ENCODE peak calls at places on chromosomes 3 and 15, in five cellular contexts. H, K, V, T and F are unnamed samples.

GRCh38 chr3:162437480-162437879 is 940.9 kb downstream of the OTOL1 start:
- DNase-seq in H (no peak), K (no peak), V (no peak), T (no peak), F (no peak)

GRCh38 chr3:42149537-42150426 is 58.6 kb downstream of the TRAK1 start:
- DNase-seq in H (peak; percentile 19), K (no peak), V (no peak), T (no peak), F (no peak)

GRCh38 chr15:95041297-95041696 is 809.9 kb downstream of the MCTP2 start:
- DNase-seq in H (no peak), K (no peak), V (no peak), T (no peak), F (no peak)

GRCh38 chr3:173945801-173946200 is 548.3 kb downstream of the NLGN1 start:
- DNase-seq in H (no peak), K (no peak), V (no peak), T (no peak), F (no peak)

GRCh38 chr3:21573291-21573690 is 177.7 kb downstream of the ZNF385D start:
- DNase-seq in H (no peak), K (no peak), V (no peak), T (no peak), F (no peak)

GRCh38 chr3:52070724-52071621 is 14.6 kb upstream of the DUSP7 start:
- DNase-seq in H (no peak), K (no peak), V (no peak), T (no peak), F (no peak)

GRCh38 chr15:63514533-63514943 is 10.1 kb downstream of the USP3 start:
- DNase-seq in H (no peak), K (no peak), V (no peak), T (no peak), F (peak; percentile 76)

GRCh38 chr3:126982125-126982521 is 792 bp upstream of the PLXNA1 start:
- DNase-seq in H (no peak), K (peak; percentile 23), V (peak; percentile 38), T (peak; percentile 54), F (no peak)

GRCh38 chr15:63473999-63474809 is 30.2 kb upstream of the USP3 start:
- DNase-seq in H (peak; percentile 55), K (no peak), V (peak; percentile 97), T (no peak), F (peak; percentile 99)

GRCh38 chr3:45665101-45665572 is 24.1 kb upstream of the SACM1L start:
- DNase-seq in H (peak; percentile 50), K (no peak), V (peak; percentile 25), T (peak; percentile 92), F (peak; percentile 71)

GRCh38 chr15:98596885-98597343 is 51.4 kb upstream of the IGF1R start:
- DNase-seq in H (no peak), K (no peak), V (no peak), T (no peak), F (no peak)

GRCh38 chr3:108125550-108126071 is 34.8 kb upstream of the CD47 start:
- DNase-seq in H (no peak), K (no peak), V (peak; percentile 83), T (peak; percentile 77), F (no peak)

GRCh38 chr3:45724919-45725318 is 35.7 kb downstream of the SACM1L start:
- DNase-seq in H (no peak), K (no peak), V (no peak), T (no peak), F (no peak)

GRCh38 chr3:185175370-185175987 is 22.6 kb upstream of the C3orf70 start:
- DNase-seq in H (peak; percentile 38), K (no peak), V (peak; percentile 27), T (peak; percentile 90), F (peak; percentile 92)

GRCh38 chr3:37902674-37903073 is 41.0 kb downstream of the CTDSPL start:
- DNase-seq in H (no peak), K (no peak), V (no peak), T (no peak), F (no peak)

GRCh38 chr15:65258863-65259262 is 27.8 kb downstream of the PARP16 start:
- DNase-seq in H (no peak), K (no peak), V (no peak), T (no peak), F (no peak)

GRCh38 chr15:91921188-91921820 is 67.8 kb downstream of the SLCO3A1 start:
- DNase-seq in H (no peak), K (no peak), V (no peak), T (no peak), F (no peak)

GRCh38 chr3:53264718-53265117 is 8.9 kb upstream of the TKT start:
- DNase-seq in H (no peak), K (no peak), V (no peak), T (no peak), F (no peak)

GRCh38 chr3:126152458-126152857 is 27.9 kb downstream of the ALDH1L1 start:
- DNase-seq in H (no peak), K (no peak), V (no peak), T (no peak), F (no peak)

GRCh38 chr15:25176616-25176923 is 221.8 kb downstream of the SNRPN start:
- DNase-seq in H (peak; percentile 4), K (no peak), V (no peak), T (no peak), F (no peak)

GRCh38 chr3:79306939-79307590 is 460.7 kb downstream of the ROBO1 start:
- DNase-seq in H (no peak), K (no peak), V (no peak), T (no peak), F (no peak)

GRCh38 chr15:64893481-64894394 is 18.0 kb upstream of the ANKDD1A start:
- DNase-seq in H (peak; percentile 97), K (peak; percentile 96), V (peak; percentile 99), T (peak; percentile 88), F (peak; percentile 79)

GRCh38 chr15:58529041-58529440 is 97.2 kb downstream of the LIPC start:
- DNase-seq in H (no peak), K (no peak), V (no peak), T (no peak), F (no peak)

GRCh38 chr15:31427411-31427810 is 100.8 kb downstream of the KLF13 start:
- DNase-seq in H (no peak), K (no peak), V (no peak), T (no peak), F (no peak)

GRCh38 chr3:25604107-25604805 is 60.5 kb downstream of the TOP2B start:
- DNase-seq in H (no peak), K (no peak), V (no peak), T (peak; percentile 86), F (no peak)

GRCh38 chr3:146390967-146391366 is 78.4 kb downstream of the PLSCR2 start:
- DNase-seq in H (no peak), K (no peak), V (no peak), T (no peak), F (no peak)

GRCh38 chr3:59777559-59778178 is 727.8 kb upstream of the CFAP20DC start:
- DNase-seq in H (no peak), K (no peak), V (no peak), T (no peak), F (no peak)

GRCh38 chr3:43620953-43621405 is 832 bp downstream of the ANO10 start:
- DNase-seq in H (no peak), K (no peak), V (no peak), T (peak; percentile 53), F (no peak)
- TF ChIP-seq ATF3 in H (no peak), K (no peak), V (no peak), T (no peak), F (no peak)

DNA sequence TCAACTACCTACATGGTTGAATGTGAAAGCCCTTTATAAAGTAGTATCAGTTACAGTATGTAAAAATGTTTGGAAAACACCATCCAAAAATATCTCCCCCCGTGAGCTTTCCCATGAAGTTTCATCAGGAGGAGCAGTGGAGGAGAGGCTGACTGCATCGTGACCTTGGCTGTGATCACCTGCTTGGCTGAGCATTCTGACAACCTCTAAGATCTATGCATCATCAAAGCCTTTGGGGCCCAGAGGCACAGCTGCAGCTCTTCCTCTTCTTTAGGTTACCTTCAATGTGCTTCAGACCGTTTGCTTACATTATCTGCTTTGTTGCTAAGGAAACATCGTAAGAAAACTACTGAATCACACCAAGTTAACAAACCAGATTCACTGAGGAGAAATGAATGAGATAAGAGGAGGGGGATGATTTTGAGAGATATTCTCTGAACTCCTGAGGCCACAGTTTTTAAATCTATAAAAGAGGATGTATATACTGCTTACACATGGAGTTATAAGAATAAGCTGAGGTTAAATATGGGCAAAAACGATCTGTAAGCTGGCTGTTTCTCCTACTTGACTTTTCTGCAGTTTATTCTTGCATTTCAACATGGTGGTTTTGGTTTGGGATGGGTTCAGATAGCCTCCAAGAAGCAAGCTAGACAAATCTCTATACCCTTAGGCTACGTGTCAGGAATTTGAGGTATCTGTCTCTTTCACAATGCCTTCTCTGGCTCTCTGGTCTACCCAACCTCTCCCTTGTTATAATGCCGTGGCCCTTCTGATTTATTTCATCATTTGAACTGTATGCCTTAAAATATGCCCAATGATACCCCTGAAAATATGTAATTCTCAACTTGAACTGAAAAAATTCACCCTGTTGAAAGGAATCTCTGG is 4.0 kb downstream of the GCSAM start:
- DNase-seq in H (no peak), K (no peak), V (no peak), T (no peak), F (no peak)
- TF ChIP-seq CREB1 in H (no peak), K (no peak), V (no peak), T (no peak), F (no peak)

GRCh38 chr3:105066106-105066839 is 300.4 kb upstream of the ALCAM start:
- DNase-seq in H (no peak), K (no peak), V (no peak), T (no peak), F (no peak)

GRCh38 chr3:105062853-105063252 is 303.9 kb upstream of the ALCAM start:
- DNase-seq in H (no peak), K (no peak), V (no peak), T (no peak), F (no peak)

DNA sequence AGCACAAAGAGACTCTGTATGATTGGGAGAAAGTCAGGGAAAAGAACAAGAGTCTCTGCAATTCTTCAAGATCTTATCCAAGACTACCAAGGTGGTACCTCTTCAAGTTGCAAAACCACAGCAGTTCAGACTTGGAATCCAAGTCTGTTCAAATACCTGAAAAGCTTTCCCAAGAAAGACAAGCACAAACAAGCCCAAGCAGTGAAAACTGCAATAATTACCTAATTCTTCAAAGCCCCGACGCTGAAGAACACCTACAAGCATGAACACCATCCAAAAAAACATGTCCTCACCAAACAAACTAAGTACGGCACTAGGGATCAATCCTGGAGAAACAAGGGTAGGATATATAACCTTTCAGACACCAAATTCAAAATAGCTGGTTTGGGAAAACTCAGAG is 299.3 kb upstream of the ALCAM start:
- DNase-seq in H (no peak), K (no peak), V (no peak), T (no peak), F (no peak)
- TF ChIP-seq ATF3 in H (no peak), K (no peak), V (no peak), T (no peak), F (no peak)

DNA sequence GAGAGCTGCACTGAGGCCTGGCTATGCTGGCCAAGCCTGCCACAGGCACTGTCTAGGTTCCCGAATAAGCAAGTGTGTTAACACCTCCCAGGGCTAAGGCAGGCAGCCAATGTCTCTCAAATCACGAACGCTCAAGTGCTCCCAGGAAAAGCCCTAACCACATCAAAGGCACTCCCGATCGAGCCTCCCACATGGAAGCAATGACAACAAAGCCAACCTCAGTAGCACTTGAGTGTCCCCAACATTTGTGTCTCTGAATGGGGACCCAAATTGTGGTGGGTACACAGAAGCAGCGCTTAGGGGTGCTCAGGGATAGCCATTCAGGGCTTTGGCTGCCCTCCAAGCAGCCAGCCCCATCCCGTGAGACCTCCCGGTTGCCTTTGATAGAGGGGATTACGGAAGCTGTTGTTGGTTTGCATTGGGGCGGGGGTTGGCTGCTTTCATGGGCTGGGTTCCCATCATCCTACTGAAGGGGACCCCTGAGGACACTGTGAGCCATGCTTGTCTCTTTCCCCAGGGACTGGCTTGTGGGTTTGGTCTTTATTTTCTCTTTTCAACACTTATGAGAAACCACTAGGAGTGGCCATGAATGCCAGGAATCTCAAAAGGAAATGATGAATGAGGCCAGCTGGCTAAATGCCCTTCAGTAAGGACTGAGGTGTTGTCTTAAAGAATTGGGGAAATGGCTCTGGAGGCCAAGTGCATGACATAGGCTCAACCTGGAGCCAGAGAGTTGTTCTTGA is 234.1 kb upstream of the FEZF2 start:
- DNase-seq in H (no peak), K (no peak), V (no peak), T (no peak), F (no peak)
- TF ChIP-seq CREB1 in H (no peak), K (no peak), V (no peak), T (no peak), F (no peak)